ENCODE peak calls at places on chromosomes 3 and 15, in six cellular contexts. A is Panc1, N is GM23338, S is suprapubic skin, P is transverse colon, V is stomach. K is an unnamed sample.

GRCh38 chr3:147680820-147681488 is 271.8 kb downstream of the ZIC1 start:
- DNase-seq in A (no peak), N (no peak), S (no peak), P (no peak), V (no peak), K (no peak)

GRCh38 chr3:127684871-127685707 is 12.3 kb downstream of the ABTB1 start:
- DNase-seq in A (no peak), N (no peak), S (peak), P (no peak), V (no peak), K (no peak)

GRCh38 chr3:125644036-125645025 is 49.0 kb upstream of the OSBPL11 start:
- DNase-seq in A (no peak), N (no peak), S (no peak), P (peak), V (no peak), K (no peak)

GRCh38 chr3:101725192-101725889 is 927 bp downstream of the CEP97 start:
- DNase-seq in A (no peak), N (peak), S (no peak), P (peak), V (peak), K (no peak)

GRCh38 chr15:77839970-77840609 is 207.4 kb upstream of the LINGO1 start:
- DNase-seq in A (no peak), N (no peak), S (no peak), P (no peak), V (no peak), K (no peak)

GRCh38 chr3:58189691-58190090 is 21.1 kb downstream of the DNASE1L3 start:
- DNase-seq in A (no peak), N (no peak), S (no peak), P (no peak), V (no peak), K (no peak)

GRCh38 chr15:66876731-66877545 is 174.9 kb downstream of the SMAD6 start:
- DNase-seq in A (no peak), N (no peak), S (no peak), P (no peak), V (no peak), K (no peak)

GRCh38 chr3:166685246-166685645 is 694.9 kb downstream of the ZBBX start:
- DNase-seq in A (no peak), N (no peak), S (no peak), P (no peak), V (no peak), K (no peak)

GRCh38 chr3:43790476-43790875 is 99.7 kb downstream of the ABHD5 start:
- DNase-seq in A (no peak), N (no peak), S (no peak), P (no peak), V (no peak), K (no peak)

GRCh38 chr3:133457465-133458067 is 57.7 kb downstream of the BFSP2 start:
- DNase-seq in A (no peak), N (no peak), S (no peak), P (no peak), V (no peak), K (no peak)

GRCh38 chr3:147941984-147942383 is 532.8 kb downstream of the ZIC1 start:
- DNase-seq in A (no peak), N (no peak), S (no peak), P (no peak), V (no peak), K (no peak)

GRCh38 chr15:68278345-68279217 is 1.0 kb downstream of the FEM1B start:
- DNase-seq in A (no peak), N (no peak), S (no peak), P (no peak), V (no peak), K (no peak)

GRCh38 chr3:112104774-112105173 is 18.6 kb downstream of the C3orf52 start:
- DNase-seq in A (no peak), N (no peak), S (no peak), P (no peak), V (no peak), K (no peak)

GRCh38 chr3:66991478-66991877 is 6.6 kb upstream of the KBTBD8 start:
- DNase-seq in A (no peak), N (no peak), S (no peak), P (no peak), V (no peak), K (no peak)

GRCh38 chr15:50183112-50183794 is 1.3 kb downstream of the SLC27A2 start:
- DNase-seq in A (no peak), N (no peak), S (no peak), P (no peak), V (no peak), K (no peak)

GRCh38 chr3:59558906-59559720 is 509.3 kb upstream of the CFAP20DC start:
- DNase-seq in A (no peak), N (no peak), S (no peak), P (no peak), V (no peak), K (no peak)

GRCh38 chr3:171365489-171365888 is 94.7 kb downstream of the TNIK start:
- DNase-seq in A (no peak), N (no peak), S (no peak), P (no peak), V (no peak), K (no peak)

GRCh38 chr3:140568842-140569520 is 108.9 kb upstream of the TRIM42 start:
- DNase-seq in A (no peak), N (no peak), S (no peak), P (no peak), V (peak), K (peak)

GRCh38 chr3:73718326-73719110 is 93.8 kb upstream of the PDZRN3 start:
- DNase-seq in A (no peak), N (no peak), S (no peak), P (no peak), V (no peak), K (no peak)

GRCh38 chr3:110198717-110199587 is 861.6 kb upstream of the DPPA4 start:
- DNase-seq in A (no peak), N (no peak), S (peak), P (no peak), V (no peak), K (no peak)

GRCh38 chr3:12483364-12483763 is 916 bp upstream of the TSEN2 start:
- DNase-seq in A (no peak), N (no peak), S (no peak), P (no peak), V (no peak), K (no peak)

GRCh38 chr3:71478568-71478967 is 105.0 kb downstream of the FOXP1 start:
- DNase-seq in A (no peak), N (no peak), S (no peak), P (no peak), V (no peak), K (no peak)

GRCh38 chr15:42593143-42593542 is 17.7 kb downstream of the STARD9 start:
- DNase-seq in A (no peak), N (no peak), S (no peak), P (peak), V (no peak), K (no peak)

GRCh38 chr15:90141646-90142045 is 39.4 kb upstream of the IDH2 start:
- DNase-seq in A (no peak), N (no peak), S (no peak), P (no peak), V (no peak), K (no peak)

GRCh38 chr3:12454808-12455121 is 29.5 kb upstream of the TSEN2 start:
- DNase-seq in A (no peak), N (no peak), S (peak), P (no peak), V (no peak), K (no peak)

GRCh38 chr3:37941608-37942540 is 48.7 kb upstream of the VILL start:
- DNase-seq in A (no peak), N (no peak), S (no peak), P (peak), V (no peak), K (no peak)

GRCh38 chr15:77104155-77104554 is 33.2 kb upstream of the TSPAN3 start:
- DNase-seq in A (no peak), N (no peak), S (no peak), P (no peak), V (no peak), K (no peak)

GRCh38 chr3:138082085-138082991 is 33.1 kb downstream of the DZIP1L start:
- DNase-seq in A (no peak), N (no peak), S (no peak), P (no peak), V (peak), K (no peak)
- H3K27ac ChIP-seq in A (peak), N (no peak), S (peak), P (peak), V (no peak), K (no peak)

GRCh38 chr15:100516592-100517489 is 11.9 kb downstream of the CERS3 start:
- DNase-seq in A (no peak), N (no peak), S (no peak), P (no peak), V (no peak), K (peak)
- TF ChIP-seq POLR2AphosphoS5 in A (no peak), N (no peak), S (no peak), P (no peak), V (no peak), K (no peak)

GRCh38 chr15:78991476-78991875 is 46.6 kb upstream of the CTSH start:
- DNase-seq in A (no peak), N (no peak), S (no peak), P (no peak), V (no peak), K (no peak)

GRCh38 chr15:78990278-78990677 is 45.4 kb upstream of the CTSH start:
- DNase-seq in A (no peak), N (no peak), S (no peak), P (no peak), V (no peak), K (no peak)

GRCh38 chr15:78987891-78988360 is 43.1 kb upstream of the CTSH start:
- DNase-seq in A (no peak), N (no peak), S (no peak), P (no peak), V (no peak), K (no peak)

GRCh38 chr15:78988361-78988911 is 43.6 kb upstream of the CTSH start:
- DNase-seq in A (peak), N (no peak), S (peak), P (peak), V (peak), K (peak)

DNA sequence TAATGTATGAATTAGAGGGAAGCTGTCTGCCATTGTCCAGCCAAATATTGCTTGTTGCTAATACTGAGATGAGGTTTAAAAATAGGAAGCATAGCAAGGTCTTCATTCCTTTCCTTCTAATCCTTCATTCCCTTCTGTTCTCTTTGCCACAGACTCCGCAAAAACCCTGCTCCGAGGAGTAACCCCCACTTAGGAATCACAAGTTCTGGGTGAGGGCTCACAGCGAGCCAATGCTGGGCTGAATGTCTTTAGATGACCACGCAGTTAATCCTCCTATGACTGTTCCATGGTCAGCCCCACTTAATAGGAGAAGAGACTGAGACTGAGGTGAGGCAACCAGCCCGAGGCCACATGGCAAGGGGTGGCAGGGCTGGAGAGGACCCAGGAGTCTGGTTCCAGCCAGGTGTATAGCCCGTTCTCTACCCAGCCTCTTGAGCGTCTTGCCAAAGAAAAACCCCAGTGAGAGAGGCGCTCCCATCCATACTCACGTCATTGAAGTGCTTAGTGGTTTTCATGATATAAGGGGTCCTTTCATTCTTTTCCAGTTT is 44.9 kb upstream of the CTSH start:
- DNase-seq in A (no peak), N (no peak), S (no peak), P (no peak), V (no peak), K (no peak)
- H3K27ac ChIP-seq in A (no peak), N (no peak), S (peak), P (peak), V (no peak), K (peak)

DNA sequence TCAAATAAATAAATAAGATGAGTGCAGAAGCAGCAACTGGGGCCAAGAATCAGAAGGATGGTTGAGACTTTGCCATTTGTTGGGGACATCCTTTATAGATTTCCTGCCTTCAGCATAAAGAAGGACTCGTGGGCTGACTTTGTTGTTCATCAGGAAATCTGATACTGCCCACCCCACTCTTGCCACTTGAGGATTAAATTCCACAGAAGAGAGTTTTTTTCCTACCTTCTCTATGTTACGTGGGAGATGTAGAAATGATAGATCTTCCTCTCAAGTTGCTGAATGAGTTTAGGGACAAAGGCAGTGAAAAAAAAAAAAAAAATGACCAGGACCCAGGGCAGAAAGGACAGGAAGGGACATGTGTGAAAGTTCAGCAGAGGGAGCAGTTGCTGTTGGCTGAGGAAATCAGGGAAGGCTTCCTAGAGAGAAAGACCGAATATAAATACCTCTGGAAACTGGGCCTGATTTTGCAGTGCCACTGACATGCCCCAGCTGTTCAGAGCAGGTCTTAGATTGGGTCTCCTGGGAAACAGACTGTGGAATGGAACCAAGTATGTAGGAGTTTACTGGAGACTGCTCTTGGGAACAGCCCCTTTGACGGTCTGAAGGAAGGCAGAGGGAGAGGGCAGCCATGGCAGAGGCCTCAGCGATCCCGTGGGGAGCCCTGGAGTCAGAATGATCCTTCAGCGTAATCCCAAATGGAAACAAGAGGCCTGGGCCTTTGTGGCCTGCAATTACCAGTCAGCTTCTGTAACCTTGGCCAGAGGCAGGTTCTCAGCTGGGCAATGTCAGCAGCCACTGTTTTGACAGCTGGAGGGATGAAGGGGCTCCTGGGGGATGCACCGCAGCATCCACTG is 50.9 kb downstream of the C3orf20 start:
- DNase-seq in A (no peak), N (peak), S (no peak), P (peak), V (peak), K (no peak)
- TF ChIP-seq POLR2AphosphoS5 in A (no peak), N (no peak), S (no peak), P (peak), V (no peak), K (no peak)

DNA sequence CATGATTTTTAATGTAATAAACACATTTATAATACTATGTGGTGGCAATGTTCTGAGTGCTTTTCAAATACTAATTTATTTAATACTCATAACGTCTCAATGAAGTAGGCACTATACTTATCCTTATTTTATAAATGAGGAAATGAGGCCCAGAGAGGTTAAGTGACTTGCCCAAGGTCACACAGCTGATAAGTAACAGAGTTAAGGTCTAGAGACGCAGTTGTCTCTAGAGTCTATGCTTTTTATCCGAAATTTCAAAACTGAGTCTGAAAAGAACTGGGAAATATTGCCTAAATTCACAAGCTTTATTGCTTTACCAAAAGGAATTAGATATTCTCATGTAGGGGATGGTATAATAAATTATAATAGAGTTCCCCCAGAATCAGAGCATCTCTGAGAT is 31.4 kb upstream of the MAGEF1 start:
- DNase-seq in A (no peak), N (no peak), S (no peak), P (no peak), V (no peak), K (no peak)
- H3K27ac ChIP-seq in A (no peak), N (no peak), S (no peak), P (no peak), V (no peak), K (no peak)

GRCh38 chr3:49717539-49718418 is 1.7 kb downstream of the AMIGO3 start:
- DNase-seq in A (no peak), N (no peak), S (no peak), P (no peak), V (no peak), K (no peak)
- TF ChIP-seq POLR2AphosphoS5 in A (no peak), N (no peak), S (no peak), P (no peak), V (no peak), K (no peak)

GRCh38 chr3:52227766-52228165 is 2.3 kb upstream of the TLR9 start:
- DNase-seq in A (no peak), N (no peak), S (no peak), P (no peak), V (no peak), K (no peak)
- H3K27ac ChIP-seq in A (no peak), N (no peak), S (no peak), P (no peak), V (no peak), K (no peak)